ENCODE peak calls at places on chromosomes 3 and 15, in eight cellular contexts. Y, F, S, E, U, B, G and R are unnamed samples.

GRCh38 chr15:47718474-47719440 is 1.5 kb downstream of the SEMA6D start:
- DNase-seq in Y (no peak), F (no peak), S (no peak), E (no peak), U (no peak), B (no peak), G (no peak), R (no peak)

GRCh38 chr15:44381223-44381622 is 46.2 kb upstream of the CTDSPL2 start:
- DNase-seq in Y (no peak), F (no peak), S (no peak), E (no peak), U (no peak), B (no peak), G (no peak), R (no peak)

GRCh38 chr3:3707858-3708768 is 91.1 kb upstream of the LRRN1 start:
- DNase-seq in Y (no peak), F (no peak), S (no peak), E (no peak), U (no peak), B (no peak), G (no peak), R (no peak)

GRCh38 chr3:58572634-58573230 is 4.5 kb downstream of the FAM107A start:
- DNase-seq in Y (no peak), F (no peak), S (no peak), E (peak), U (no peak), B (no peak), G (no peak), R (no peak)

GRCh38 chr3:42213417-42213816 is 52.6 kb downstream of the CCK start:
- DNase-seq in Y (no peak), F (no peak), S (no peak), E (no peak), U (no peak), B (no peak), G (no peak), R (no peak)

GRCh38 chr3:58411851-58412830 is 21.5 kb downstream of the PDHB start:
- DNase-seq in Y (no peak), F (no peak), S (no peak), E (no peak), U (no peak), B (no peak), G (no peak), R (no peak)

GRCh38 chr15:86021281-86022264 is 58.1 kb upstream of the AGBL1 start:
- DNase-seq in Y (no peak), F (peak), S (no peak), E (no peak), U (no peak), B (no peak), G (no peak), R (no peak)

GRCh38 chr3:103440539-103441113 is 1005.8 kb downstream of the ZPLD1 start:
- DNase-seq in Y (no peak), F (no peak), S (no peak), E (no peak), U (no peak), B (no peak), G (no peak), R (no peak)

GRCh38 chr3:48431224-48432029 is 1.5 kb upstream of the PLXNB1 start:
- DNase-seq in Y (no peak), F (no peak), S (no peak), E (no peak), U (no peak), B (no peak), G (no peak), R (no peak)

GRCh38 chr3:148077318-148077923 is 620.3 kb upstream of the AGTR1 start:
- DNase-seq in Y (no peak), F (no peak), S (peak), E (peak), U (no peak), B (no peak), G (peak), R (no peak)

GRCh38 chr3:20930034-20930433 is 744.0 kb upstream of the SGO1 start:
- DNase-seq in Y (no peak), F (no peak), S (no peak), E (peak), U (no peak), B (no peak), G (peak), R (no peak)

GRCh38 chr15:79595271-79595670 is 163.1 kb downstream of the MINAR1 start:
- DNase-seq in Y (no peak), F (no peak), S (no peak), E (no peak), U (no peak), B (no peak), G (no peak), R (no peak)

GRCh38 chr15:73328149-73328820 is 40.5 kb downstream of the HCN4 start:
- DNase-seq in Y (no peak), F (no peak), S (no peak), E (no peak), U (no peak), B (no peak), G (no peak), R (no peak)

GRCh38 chr3:171704002-171704401 is 106.3 kb downstream of the PLD1 start:
- DNase-seq in Y (peak), F (peak), S (peak), E (peak), U (no peak), B (peak), G (peak), R (no peak)

GRCh38 chr15:63860161-63860954 is 26.6 kb upstream of the HERC1 start:
- DNase-seq in Y (peak), F (no peak), S (no peak), E (no peak), U (no peak), B (no peak), G (no peak), R (peak)

GRCh38 chr15:88982304-88982945 is 69.2 kb upstream of the MFGE8 start:
- DNase-seq in Y (no peak), F (peak), S (peak), E (peak), U (peak), B (no peak), G (no peak), R (no peak)

GRCh38 chr15:73926191-73927002 is at the start of gene LOXL1:
- DNase-seq in Y (no peak), F (peak), S (no peak), E (peak), U (no peak), B (no peak), G (no peak), R (no peak)

GRCh38 chr3:38059597-38059996 is 20.6 kb downstream of the DLEC1 start:
- DNase-seq in Y (no peak), F (no peak), S (no peak), E (no peak), U (no peak), B (no peak), G (no peak), R (no peak)

GRCh38 chr15:45637552-45638033 is 2.8 kb downstream of the SQOR start:
- DNase-seq in Y (peak), F (no peak), S (peak), E (peak), U (no peak), B (peak), G (peak), R (peak)

GRCh38 chr3:52536112-52536368 is 365 bp upstream of the UQCC5 start:
- DNase-seq in Y (no peak), F (no peak), S (no peak), E (no peak), U (no peak), B (no peak), G (no peak), R (no peak)

GRCh38 chr15:96521386-96521785 is 190.9 kb downstream of the NR2F2 start:
- DNase-seq in Y (no peak), F (no peak), S (no peak), E (no peak), U (no peak), B (no peak), G (no peak), R (no peak)

GRCh38 chr3:127749787-127750225 is 72.5 kb downstream of the MGLL start:
- DNase-seq in Y (no peak), F (no peak), S (no peak), E (no peak), U (no peak), B (no peak), G (no peak), R (no peak)

GRCh38 chr3:58383904-58384303 is 49.7 kb downstream of the PDHB start:
- DNase-seq in Y (no peak), F (peak), S (no peak), E (peak), U (no peak), B (no peak), G (no peak), R (no peak)

GRCh38 chr3:38127611-38128302 is 9.2 kb downstream of the ACAA1 start:
- DNase-seq in Y (no peak), F (no peak), S (no peak), E (no peak), U (no peak), B (no peak), G (no peak), R (no peak)

GRCh38 chr3:142853270-142854163 is 35.4 kb downstream of the PCOLCE2 start:
- DNase-seq in Y (no peak), F (no peak), S (peak), E (peak), U (no peak), B (no peak), G (peak), R (no peak)